ENCODE peak calls at places on chromosomes 3 and 15, in six cellular contexts. U is NCI-H748 treated with DMSO at 0.1 percent for 48 hours; Y is CD4-positive, CD25-positive, alpha-beta regulatory T cell; Z is upper lobe of right lung; A is neural progenitor cell; P is choroid plexus epithelial cell. X is an unnamed sample.

GRCh38 chr15:91948001-91948608 is 94.6 kb downstream of the SLCO3A1 start:
- DNase-seq in Z (no peak), U (no peak), P (peak), Y (no peak), A (peak), X (peak)

GRCh38 chr15:42267286-42267685 is 5.7 kb upstream of the GANC start:
- DNase-seq in U (no peak), A (no peak), Y (no peak), Z (no peak), P (no peak), X (peak)

GRCh38 chr3:183524476-183524875 is 31.0 kb downstream of the KLHL6 start:
- DNase-seq in A (no peak), U (no peak), Z (no peak), Y (no peak), P (no peak), X (no peak)

GRCh38 chr15:98433856-98434255 is 214.5 kb upstream of the IGF1R start:
- DNase-seq in P (no peak), Y (no peak), Z (no peak), A (no peak), U (no peak), X (no peak)

GRCh38 chr3:119322021-119322522 is 27.9 kb downstream of the ARHGAP31 start:
- DNase-seq in Y (no peak), P (no peak), Z (no peak), A (no peak), U (no peak), X (peak)

GRCh38 chr3:104796556-104796955 is 570.2 kb upstream of the ALCAM start:
- DNase-seq in P (peak), A (no peak), Y (no peak), Z (no peak), U (no peak), X (peak)

GRCh38 chr3:193240850-193241706 is at the start of gene PLAAT1:
- DNase-seq in U (peak), Z (peak), Y (no peak), A (peak), P (peak), X (peak)

GRCh38 chr3:52623234-52623792 is 62.4 kb downstream of the PBRM1 start:
- DNase-seq in A (no peak), Y (no peak), Z (no peak), U (no peak), P (peak), X (no peak)

GRCh38 chr3:42476225-42477160 is 25.9 kb upstream of the VIPR1 start:
- DNase-seq in A (no peak), Y (no peak), U (no peak), Z (peak), P (no peak), X (no peak)

GRCh38 chr3:4940985-4941384 is 38.3 kb upstream of the BHLHE40 start:
- DNase-seq in A (no peak), Y (no peak), Z (no peak), U (no peak), P (no peak), X (no peak)

GRCh38 chr3:151330374-151330773 is 1.0 kb upstream of the P2RY13 start:
- DNase-seq in Y (no peak), P (no peak), U (no peak), Z (no peak), A (no peak), X (no peak)

GRCh38 chr3:132268956-132269355 is 48.3 kb upstream of the ACP3 start:
- DNase-seq in Y (peak), A (peak), Z (no peak), P (peak), U (no peak), X (peak)

GRCh38 chr15:75232252-75232813 is 25.8 kb upstream of the GOLGA6C start:
- DNase-seq in Y (no peak), A (no peak), U (no peak), Z (peak), P (no peak), X (no peak)

GRCh38 chr3:190996376-190996775 is 133.9 kb upstream of the GMNC start:
- DNase-seq in A (no peak), Z (no peak), U (no peak), P (no peak), Y (no peak), X (peak)

GRCh38 chr3:188272481-188273372 is 118.8 kb downstream of the LPP start:
- DNase-seq in A (no peak), Y (no peak), P (peak), U (no peak), Z (no peak), X (peak)

GRCh38 chr15:40369971-40370370 is 12.0 kb downstream of the DISP2 start:
- DNase-seq in U (no peak), A (no peak), P (no peak), Z (no peak), Y (no peak), X (no peak)

GRCh38 chr3:156604642-156605144 is 49.8 kb upstream of the SSR3 start:
- DNase-seq in U (no peak), Y (no peak), P (no peak), Z (no peak), A (no peak), X (no peak)

GRCh38 chr3:27629381-27629780 is 92.7 kb downstream of the EOMES start:
- DNase-seq in U (no peak), A (no peak), Z (no peak), P (peak), Y (no peak), X (no peak)

GRCh38 chr3:70539908-70540307 is 227.5 kb upstream of the MDFIC2 start:
- DNase-seq in Y (peak), U (no peak), P (no peak), A (no peak), Z (no peak), X (no peak)

GRCh38 chr3:184981071-184981470 is 169.1 kb downstream of the VPS8 start:
- DNase-seq in U (no peak), Z (no peak), Y (no peak), P (no peak), A (no peak), X (no peak)

GRCh38 chr15:50997371-50998051 is 89.0 kb downstream of the AP4E1 start:
- DNase-seq in P (no peak), Z (no peak), U (no peak), A (no peak), Y (no peak), X (no peak)

GRCh38 chr3:10370429-10370828 is 49.5 kb upstream of the SEC13 start:
- DNase-seq in P (peak), Y (no peak), A (no peak), U (no peak), Z (no peak), X (peak)

GRCh38 chr3:108428580-108428979 is 81.8 kb downstream of the MYH15 start:
- DNase-seq in P (peak), U (no peak), Z (no peak), Y (no peak), A (no peak), X (no peak)

GRCh38 chr3:89702404-89702803 is 595.0 kb downstream of the EPHA3 start:
- DNase-seq in P (no peak), Y (no peak), Z (no peak), A (no peak), U (no peak), X (no peak)

GRCh38 chr3:59426851-59427565 is 377.2 kb upstream of the CFAP20DC start:
- DNase-seq in Z (no peak), Y (peak), P (peak), U (no peak), A (no peak), X (peak)

GRCh38 chr15:51970132-51970817 is 1.3 kb downstream of the LEO1 start:
- DNase-seq in U (no peak), P (no peak), A (no peak), Y (no peak), Z (no peak), X (no peak)